ENCODE peak calls at places on chromosome 21, in seven cellular contexts. One of them, this sample, is unnamed.

GRCh38 chr21:41170442-41170841 is 2.5 kb downstream of the BACE2 start:
- DNase-seq in GM12878: no peak
- DNase-seq in H1: peak; percentile 59
- DNase-seq in HCT116: no peak
- DNase-seq in K562: peak; percentile 63
- DNase-seq in SK-N-SH: peak; percentile 62
- DNase-seq in HepG2: peak; percentile 29
- DNase-seq in this sample: peak; percentile 8

GRCh38 chr21:26751305-26751704 is 93.9 kb downstream of the ADAMTS1 start:
- DNase-seq in GM12878: no peak
- DNase-seq in H1: no peak
- DNase-seq in HCT116: no peak
- DNase-seq in K562: no peak
- DNase-seq in SK-N-SH: no peak
- DNase-seq in HepG2: no peak
- DNase-seq in this sample: no peak

GRCh38 chr21:41435728-41436127 is 9.7 kb downstream of the MX1 start:
- DNase-seq in GM12878: no peak
- DNase-seq in H1: no peak
- DNase-seq in HCT116: no peak
- DNase-seq in K562: no peak
- DNase-seq in SK-N-SH: no peak
- DNase-seq in HepG2: no peak
- DNase-seq in this sample: no peak

GRCh38 chr21:28704746-28705145 is 287.9 kb downstream of the LTN1 start:
- DNase-seq in GM12878: no peak
- DNase-seq in H1: no peak
- DNase-seq in HCT116: no peak
- DNase-seq in K562: no peak
- DNase-seq in SK-N-SH: no peak
- DNase-seq in HepG2: no peak
- DNase-seq in this sample: no peak

GRCh38 chr21:33488936-33489335 is 2.6 kb downstream of the DNAJC28 start:
- DNase-seq in GM12878: no peak
- DNase-seq in H1: no peak
- DNase-seq in HCT116: no peak
- DNase-seq in K562: no peak
- DNase-seq in SK-N-SH: no peak
- DNase-seq in HepG2: no peak
- DNase-seq in this sample: no peak

GRCh38 chr21:32412162-32412997 is at the start of gene EVA1C:
- DNase-seq in GM12878: no peak
- DNase-seq in H1: peak; percentile 79
- DNase-seq in HCT116: no peak
- DNase-seq in K562: peak; percentile 39
- DNase-seq in SK-N-SH: peak; percentile 82
- DNase-seq in HepG2: no peak
- DNase-seq in this sample: no peak

GRCh38 chr21:42561742-42562141 is 48.1 kb downstream of the SLC37A1 start:
- DNase-seq in GM12878: peak; percentile 62
- DNase-seq in H1: no peak
- DNase-seq in HCT116: no peak
- DNase-seq in K562: peak; percentile 71
- DNase-seq in SK-N-SH: no peak
- DNase-seq in HepG2: peak; percentile 13
- DNase-seq in this sample: no peak

GRCh38 chr21:34983680-34984086 is 65.4 kb downstream of the RUNX1 start:
- DNase-seq in GM12878: no peak
- DNase-seq in H1: no peak
- DNase-seq in HCT116: no peak
- DNase-seq in K562: peak; percentile 43
- DNase-seq in SK-N-SH: no peak
- DNase-seq in HepG2: no peak
- DNase-seq in this sample: no peak

GRCh38 chr21:39527067-39527595 is 75.4 kb downstream of the SH3BGR start:
- DNase-seq in GM12878: no peak
- DNase-seq in H1: no peak
- DNase-seq in HCT116: no peak
- DNase-seq in K562: no peak
- DNase-seq in SK-N-SH: no peak
- DNase-seq in HepG2: no peak
- DNase-seq in this sample: no peak

GRCh38 chr21:45104560-45104959 is 30.2 kb downstream of the ADARB1 start:
- DNase-seq in GM12878: no peak
- DNase-seq in H1: no peak
- DNase-seq in HCT116: no peak
- DNase-seq in K562: no peak
- DNase-seq in SK-N-SH: peak; percentile 52
- DNase-seq in HepG2: no peak
- DNase-seq in this sample: no peak

GRCh38 chr21:18382141-18382540 is 21.4 kb downstream of the TMPRSS15 start:
- DNase-seq in GM12878: no peak
- DNase-seq in H1: no peak
- DNase-seq in HCT116: no peak
- DNase-seq in K562: no peak
- DNase-seq in SK-N-SH: no peak
- DNase-seq in HepG2: no peak
- DNase-seq in this sample: no peak

GRCh38 chr21:41664881-41665765 is 101.7 kb downstream of the RIPK4 start:
- DNase-seq in GM12878: no peak
- DNase-seq in H1: no peak
- DNase-seq in HCT116: no peak
- DNase-seq in K562: no peak
- DNase-seq in SK-N-SH: no peak
- DNase-seq in HepG2: no peak
- DNase-seq in this sample: no peak

GRCh38 chr21:35925497-35925896 is 134.8 kb downstream of the SETD4 start:
- DNase-seq in GM12878: no peak
- DNase-seq in H1: no peak
- DNase-seq in HCT116: no peak
- DNase-seq in K562: peak; percentile 43
- DNase-seq in SK-N-SH: no peak
- DNase-seq in HepG2: peak; percentile 83
- DNase-seq in this sample: no peak

GRCh38 chr21:42238185-42238934 is 19.4 kb downstream of the ABCG1 start:
- DNase-seq in GM12878: peak; percentile 57
- DNase-seq in H1: no peak
- DNase-seq in HCT116: no peak
- DNase-seq in K562: no peak
- DNase-seq in SK-N-SH: no peak
- DNase-seq in HepG2: no peak
- DNase-seq in this sample: no peak

GRCh38 chr21:44401386-44402160 is 48.2 kb downstream of the TRPM2 start:
- DNase-seq in GM12878: no peak
- DNase-seq in H1: no peak
- DNase-seq in HCT116: no peak
- DNase-seq in K562: no peak
- DNase-seq in SK-N-SH: peak; percentile 20
- DNase-seq in HepG2: no peak
- DNase-seq in this sample: no peak

GRCh38 chr21:45019076-45019886 is 55.1 kb upstream of the ADARB1 start:
- DNase-seq in GM12878: no peak
- DNase-seq in H1: no peak
- DNase-seq in HCT116: no peak
- DNase-seq in K562: no peak
- DNase-seq in SK-N-SH: peak; percentile 74
- DNase-seq in HepG2: no peak
- DNase-seq in this sample: no peak

GRCh38 chr21:39712976-39713375 is 32.0 kb upstream of the IGSF5 start:
- DNase-seq in GM12878: no peak
- DNase-seq in H1: no peak
- DNase-seq in HCT116: no peak
- DNase-seq in K562: peak; percentile 22
- DNase-seq in SK-N-SH: no peak
- DNase-seq in HepG2: peak; percentile 3
- DNase-seq in this sample: no peak

DNA sequence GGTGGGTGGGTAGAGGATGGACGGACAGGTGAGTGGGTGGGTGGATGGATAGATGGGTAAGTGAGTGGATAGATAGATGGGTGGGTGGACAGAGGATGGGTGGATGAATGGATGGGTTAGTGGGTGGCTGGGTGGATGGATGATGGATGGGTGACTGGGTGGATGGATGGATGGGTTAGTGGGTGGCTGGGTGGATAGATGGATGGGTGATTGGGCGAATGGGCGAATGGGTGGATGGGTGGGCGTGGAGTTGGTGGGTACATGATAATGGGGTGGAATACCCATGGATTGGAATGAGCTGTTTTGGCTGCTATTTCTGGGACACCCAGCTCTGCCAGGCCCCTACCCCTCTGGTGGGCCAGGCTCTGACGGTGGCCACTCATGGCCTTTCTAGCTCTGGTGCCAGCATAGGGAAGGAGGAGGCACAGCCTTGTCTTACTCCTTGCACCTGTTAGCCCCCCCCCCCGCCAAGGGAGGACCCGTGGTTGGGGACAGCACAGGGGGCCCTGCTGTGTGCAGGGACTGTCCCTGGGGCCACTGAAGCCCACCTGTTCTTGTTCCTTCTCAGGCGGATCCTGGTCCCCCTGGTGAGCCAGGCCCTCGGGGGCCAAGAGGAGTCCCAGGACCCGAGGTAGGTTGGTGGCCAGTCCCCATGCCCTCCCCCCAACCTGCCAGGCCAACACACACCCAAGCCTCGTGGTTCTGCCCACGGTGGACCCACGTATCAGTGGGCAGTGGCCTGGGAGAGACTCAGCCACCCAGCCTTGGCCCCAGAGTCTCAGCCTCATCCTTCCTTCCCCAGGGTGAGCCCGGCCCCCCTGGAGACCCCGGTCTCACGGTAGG is 26.4 kb downstream of the COL6A2 start:
- DNase-seq in GM12878: no peak
- DNase-seq in H1: no peak
- DNase-seq in HCT116: no peak
- DNase-seq in K562: no peak
- DNase-seq in SK-N-SH: peak; percentile 20
- DNase-seq in HepG2: no peak
- DNase-seq in this sample: no peak
- TF ChIP-seq SIN3A in GM12878: no peak
- TF ChIP-seq SIN3A in H1: no peak
- TF ChIP-seq SIN3A in HCT116: no peak
- TF ChIP-seq SIN3A in K562: no peak
- TF ChIP-seq SIN3A in SK-N-SH: no peak
- TF ChIP-seq SIN3A in HepG2: no peak
- TF ChIP-seq SIN3A in this sample: no peak

GRCh38 chr21:37921091-37921490 is 4.8 kb upstream of the KCNJ6 start:
- DNase-seq in GM12878: no peak
- DNase-seq in H1: no peak
- DNase-seq in HCT116: no peak
- DNase-seq in K562: no peak
- DNase-seq in SK-N-SH: no peak
- DNase-seq in HepG2: no peak
- DNase-seq in this sample: no peak
- TF ChIP-seq SIN3A in GM12878: no peak
- TF ChIP-seq SIN3A in H1: no peak
- TF ChIP-seq SIN3A in HCT116: no peak
- TF ChIP-seq SIN3A in K562: no peak
- TF ChIP-seq SIN3A in SK-N-SH: no peak
- TF ChIP-seq SIN3A in HepG2: no peak
- TF ChIP-seq SIN3A in this sample: no peak

GRCh38 chr21:16330340-16331319 is 600.8 kb downstream of the USP25 start:
- DNase-seq in GM12878: no peak
- DNase-seq in H1: no peak
- DNase-seq in HCT116: peak; percentile 4
- DNase-seq in K562: no peak
- DNase-seq in SK-N-SH: peak; percentile 39
- DNase-seq in HepG2: peak; percentile 52
- DNase-seq in this sample: peak; percentile 51
- TF ChIP-seq SIN3A in GM12878: no peak
- TF ChIP-seq SIN3A in H1: no peak
- TF ChIP-seq SIN3A in HCT116: no peak
- TF ChIP-seq SIN3A in K562: no peak
- TF ChIP-seq SIN3A in SK-N-SH: no peak
- TF ChIP-seq SIN3A in HepG2: no peak
- TF ChIP-seq SIN3A in this sample: no peak

DNA sequence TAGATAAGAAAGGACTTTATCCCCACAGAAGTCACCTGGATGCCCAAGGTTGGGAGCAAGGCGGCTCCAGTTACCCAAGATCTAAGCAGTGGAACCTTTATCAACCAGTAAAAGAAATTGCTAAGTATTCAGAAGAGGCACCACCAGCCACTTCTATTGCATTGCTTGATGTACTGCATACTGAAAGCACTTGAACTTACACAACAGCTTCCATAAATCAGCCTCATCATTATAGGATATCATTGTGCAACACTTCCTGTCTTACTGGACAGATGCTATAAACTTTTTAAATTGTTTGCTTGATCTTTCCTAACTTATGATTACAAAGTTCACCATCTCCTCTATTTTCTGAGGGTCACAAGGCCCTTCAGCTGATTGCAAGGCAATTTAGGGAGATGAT is 642.7 kb upstream of the CXADR start:
- DNase-seq in GM12878: no peak
- DNase-seq in H1: no peak
- DNase-seq in HCT116: no peak
- DNase-seq in K562: no peak
- DNase-seq in SK-N-SH: no peak
- DNase-seq in HepG2: no peak
- DNase-seq in this sample: no peak
- TF ChIP-seq SIN3A in GM12878: no peak
- TF ChIP-seq SIN3A in H1: no peak
- TF ChIP-seq SIN3A in HCT116: no peak
- TF ChIP-seq SIN3A in K562: no peak
- TF ChIP-seq SIN3A in SK-N-SH: no peak
- TF ChIP-seq SIN3A in HepG2: no peak
- TF ChIP-seq SIN3A in this sample: no peak